ENCODE peak calls at places on chromosome 10, in seven cellular contexts. W is uterus, A is A549, O is breast epithelium, U is body of pancreas, X is ovary, L is brain microvascular endothelial cell. F is an unnamed sample.

GRCh38 chr10:77974396-77975074 is 48.0 kb upstream of the DLG5 start:
- DNase-seq in W (peak), A (peak), O (no peak), U (peak), X (no peak), L (peak), F (no peak)

GRCh38 chr10:21364196-21365114 is 161.0 kb downstream of the SKIDA1 start:
- DNase-seq in W (no peak), A (peak), O (peak), U (no peak), X (peak), L (peak), F (peak)

GRCh38 chr10:24483701-24484100 is 240.0 kb downstream of the ARHGAP21 start:
- DNase-seq in W (no peak), A (peak), O (peak), U (peak), X (no peak), L (peak), F (peak)

GRCh38 chr10:89633484-89633883 is 11.6 kb downstream of the PANK1 start:
- DNase-seq in W (no peak), A (peak), O (no peak), U (no peak), X (no peak), L (peak), F (no peak)

GRCh38 chr10:34254596-34254995 is 560.5 kb downstream of the PARD3 start:
- DNase-seq in W (no peak), A (peak), O (no peak), U (peak), X (no peak), L (peak), F (no peak)

GRCh38 chr10:85604136-85604725 is 762.4 kb downstream of the GRID1 start:
- DNase-seq in W (no peak), A (no peak), O (no peak), U (no peak), X (no peak), L (no peak), F (no peak)

GRCh38 chr10:21895932-21896331 is 107.6 kb downstream of the DNAJC1 start:
- DNase-seq in W (no peak), A (no peak), O (no peak), U (no peak), X (no peak), L (no peak), F (no peak)

GRCh38 chr10:77279207-77279606 is 358.4 kb downstream of the KCNMA1 start:
- DNase-seq in W (peak), A (no peak), O (peak), U (peak), X (no peak), L (no peak), F (no peak)

GRCh38 chr10:108204528-108205313 is 1040.2 kb upstream of the SORCS1 start:
- DNase-seq in W (no peak), A (peak), O (no peak), U (peak), X (no peak), L (no peak), F (no peak)

GRCh38 chr10:43237128-43237527 is 29.7 kb downstream of the RASGEF1A start:
- DNase-seq in W (no peak), A (no peak), O (no peak), U (no peak), X (peak), L (no peak), F (peak)

GRCh38 chr10:66678521-66678920 is 247.3 kb upstream of the LRRTM3 start:
- DNase-seq in W (no peak), A (no peak), O (no peak), U (no peak), X (no peak), L (no peak), F (no peak)

GRCh38 chr10:100829103-100829870 is 83.5 kb upstream of the SLF2 start:
- DNase-seq in W (no peak), A (no peak), O (no peak), U (no peak), X (no peak), L (no peak), F (no peak)

GRCh38 chr10:44281089-44281613 is 103.7 kb downstream of the CXCL12 start:
- DNase-seq in W (peak), A (no peak), O (no peak), U (no peak), X (peak), L (no peak), F (no peak)

GRCh38 chr10:1328951-1329614 is 272.9 kb downstream of the WDR37 start:
- DNase-seq in W (no peak), A (no peak), O (no peak), U (no peak), X (no peak), L (no peak), F (no peak)

GRCh38 chr10:72134785-72135765 is 46.7 kb upstream of the SPOCK2 start:
- DNase-seq in W (no peak), A (no peak), O (no peak), U (no peak), X (no peak), L (no peak), F (no peak)

GRCh38 chr10:30420774-30421173 is 13.2 kb upstream of the MAP3K8 start:
- DNase-seq in W (no peak), A (no peak), O (no peak), U (no peak), X (no peak), L (no peak), F (no peak)

GRCh38 chr10:124636271-124636993 is 107.7 kb downstream of the FAM53B start:
- DNase-seq in W (no peak), A (no peak), O (no peak), U (no peak), X (no peak), L (no peak), F (peak)

GRCh38 chr10:6493521-6494451 is 86.3 kb downstream of the PRKCQ start:
- DNase-seq in W (no peak), A (no peak), O (no peak), U (no peak), X (no peak), L (no peak), F (no peak)

GRCh38 chr10:87593702-87594101 is 66.0 kb upstream of the PAPSS2 start:
- DNase-seq in W (no peak), A (no peak), O (no peak), U (no peak), X (no peak), L (no peak), F (no peak)

GRCh38 chr10:18473424-18474110 is 177.8 kb downstream of the NSUN6 start:
- DNase-seq in W (peak), A (no peak), O (no peak), U (no peak), X (no peak), L (peak), F (no peak)

GRCh38 chr10:63252095-63252762 is 119.1 kb downstream of the NRBF2 start:
- DNase-seq in W (no peak), A (no peak), O (no peak), U (no peak), X (no peak), L (no peak), F (no peak)

GRCh38 chr10:114022292-114022691 is 21.4 kb upstream of the ADRB1 start:
- DNase-seq in W (no peak), A (no peak), O (no peak), U (no peak), X (no peak), L (no peak), F (no peak)

GRCh38 chr10:124125305-124126116 is 32.1 kb upstream of the CHST15 start:
- DNase-seq in W (no peak), A (peak), O (no peak), U (no peak), X (no peak), L (no peak), F (no peak)

GRCh38 chr10:91883549-91884542 is 25.4 kb downstream of the FGFBP3 start:
- DNase-seq in W (peak), A (no peak), O (peak), U (peak), X (peak), L (peak), F (no peak)

GRCh38 chr10:24229909-24230308 is 21.0 kb downstream of the KIAA1217 start:
- DNase-seq in W (no peak), A (no peak), O (no peak), U (no peak), X (no peak), L (no peak), F (no peak)

GRCh38 chr10:80203835-80204148 is 1.5 kb downstream of the ANXA11 start:
- DNase-seq in W (no peak), A (no peak), O (no peak), U (no peak), X (no peak), L (no peak), F (no peak)

GRCh38 chr10:58943234-58943633 is 233.2 kb upstream of the PHYHIPL start:
- DNase-seq in W (no peak), A (no peak), O (no peak), U (no peak), X (no peak), L (peak), F (no peak)

GRCh38 chr10:17053061-17053460 is 76.5 kb downstream of the CUBN start:
- DNase-seq in W (no peak), A (no peak), O (no peak), U (no peak), X (no peak), L (no peak), F (no peak)

GRCh38 chr10:79153753-79154152 is 85.0 kb downstream of the ZMIZ1 start:
- DNase-seq in W (no peak), A (no peak), O (no peak), U (peak), X (no peak), L (no peak), F (no peak)

GRCh38 chr10:43888551-43888950 is 239.9 kb upstream of the ZNF32 start:
- DNase-seq in W (no peak), A (no peak), O (no peak), U (no peak), X (no peak), L (peak), F (no peak)

GRCh38 chr10:46550076-46550790 is 6.2 kb downstream of the GPRIN2 start:
- DNase-seq in W (peak), A (no peak), O (no peak), U (peak), X (peak), L (no peak), F (peak)

GRCh38 chr10:51879238-51879637 is 179.8 kb upstream of the CSTF2T start:
- DNase-seq in W (peak), A (peak), O (peak), U (no peak), X (no peak), L (peak), F (no peak)

GRCh38 chr10:100873081-100873824 is 39.5 kb upstream of the SLF2 start:
- DNase-seq in W (no peak), A (no peak), O (no peak), U (no peak), X (no peak), L (no peak), F (no peak)

GRCh38 chr10:130900441-130901160 is 410.9 kb downstream of the TCERG1L start:
- DNase-seq in W (no peak), A (no peak), O (no peak), U (no peak), X (no peak), L (no peak), F (no peak)

GRCh38 chr10:96400465-96400864 is 41.7 kb upstream of the OPALIN start:
- DNase-seq in W (no peak), A (no peak), O (no peak), U (no peak), X (no peak), L (no peak), F (no peak)
- H3K27ac ChIP-seq in W (no peak), A (no peak), O (no peak), U (no peak), X (no peak), L (no peak), F (no peak)

DNA sequence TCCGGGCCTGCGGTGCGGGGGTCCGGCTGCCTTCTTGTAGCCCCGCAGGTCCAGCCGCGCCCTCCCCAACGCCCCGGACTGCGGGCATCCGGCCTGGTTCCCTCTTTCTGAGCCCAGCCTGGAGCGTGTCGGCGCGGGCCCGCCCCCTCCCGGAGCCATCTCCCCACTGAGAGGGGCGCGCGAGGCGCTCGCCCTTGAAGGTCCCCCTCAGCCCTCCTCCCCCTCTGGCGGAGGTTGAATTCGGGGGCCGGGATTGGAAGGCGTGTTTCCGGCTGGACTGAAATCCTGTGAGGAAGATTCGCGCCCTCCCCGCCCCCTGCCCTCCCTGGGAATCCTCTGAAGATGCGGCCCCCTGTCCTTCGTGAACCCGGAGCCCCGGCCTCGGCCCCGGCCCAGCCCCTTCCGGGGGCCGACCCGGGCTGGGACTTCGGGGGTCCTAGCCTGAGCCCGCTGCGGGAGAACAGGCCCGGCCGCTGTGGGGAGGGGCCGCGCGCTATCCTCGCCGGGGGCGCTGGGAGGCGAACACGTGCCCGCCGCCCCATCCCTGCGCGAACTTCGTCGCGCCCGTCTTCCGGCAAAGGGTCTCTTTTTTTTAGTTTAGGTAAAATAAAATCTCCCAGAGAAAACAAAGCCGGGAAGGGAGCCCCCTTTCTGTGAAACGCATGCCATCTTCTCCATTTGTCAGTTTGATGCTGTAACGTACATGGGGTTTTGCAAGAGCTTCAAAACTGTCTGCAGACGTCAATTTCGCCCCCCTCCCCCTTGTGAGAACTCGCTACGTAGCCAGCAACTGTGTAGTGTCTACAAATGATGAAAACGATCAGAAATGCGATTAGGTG is 636 bp downstream of the PDCD4 start:
- DNase-seq in W (peak), A (peak), O (peak), U (peak), X (peak), L (peak), F (peak)
- TF ChIP-seq CTCF in W (no peak), A (peak), O (no peak), U (no peak), X (no peak), L (peak), F (no peak)

GRCh38 chr10:106959521-106959920 is 205.0 kb downstream of the SORCS1 start:
- DNase-seq in W (no peak), A (no peak), O (no peak), U (no peak), X (no peak), L (no peak), F (no peak)

GRCh38 chr10:106955133-106955532 is 209.4 kb downstream of the SORCS1 start:
- DNase-seq in W (no peak), A (no peak), O (no peak), U (no peak), X (no peak), L (no peak), F (peak)

GRCh38 chr10:106958591-106959328 is 205.7 kb downstream of the SORCS1 start:
- DNase-seq in W (no peak), A (no peak), O (no peak), U (no peak), X (no peak), L (no peak), F (peak)

GRCh38 chr10:106957825-106958581 is 206.5 kb downstream of the SORCS1 start:
- DNase-seq in W (no peak), A (no peak), O (no peak), U (no peak), X (no peak), L (no peak), F (no peak)

DNA sequence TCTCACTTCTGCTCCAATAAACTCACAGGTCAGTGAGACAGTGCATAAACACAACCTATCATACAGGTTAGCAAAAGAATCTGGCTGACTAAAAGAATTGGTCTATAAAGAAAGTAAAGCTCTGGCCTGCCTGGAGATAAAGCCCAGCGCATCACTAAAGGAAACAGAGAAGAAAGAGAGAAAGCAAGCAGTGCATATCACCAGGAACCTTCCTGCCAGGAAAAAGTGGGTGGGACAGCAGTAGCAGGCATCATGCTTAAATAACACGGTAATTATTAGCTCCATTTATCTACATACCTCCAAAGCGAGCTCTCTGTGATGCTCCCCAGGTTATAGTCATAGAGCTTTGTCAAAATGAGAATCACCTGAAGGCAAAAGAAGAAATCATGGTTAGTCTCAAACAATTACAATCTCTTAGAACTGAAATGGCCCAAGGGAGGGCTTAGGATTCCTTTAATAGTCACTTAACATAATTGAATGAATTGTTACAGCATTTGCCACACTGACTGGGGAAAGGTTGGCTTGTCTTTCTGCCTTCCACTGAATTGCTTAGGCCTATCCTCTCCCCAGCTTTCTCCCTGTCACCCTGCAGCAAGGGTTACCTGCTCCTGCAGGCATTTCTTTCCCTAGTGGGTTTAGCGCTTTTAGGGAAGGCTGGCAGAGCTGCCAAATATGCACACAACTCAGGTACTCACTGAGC is 208.1 kb downstream of the SORCS1 start:
- DNase-seq in W (no peak), A (no peak), O (no peak), U (no peak), X (no peak), L (no peak), F (no peak)
- H3K27ac ChIP-seq in W (no peak), A (no peak), O (no peak), U (no peak), X (no peak), L (no peak), F (no peak)

DNA sequence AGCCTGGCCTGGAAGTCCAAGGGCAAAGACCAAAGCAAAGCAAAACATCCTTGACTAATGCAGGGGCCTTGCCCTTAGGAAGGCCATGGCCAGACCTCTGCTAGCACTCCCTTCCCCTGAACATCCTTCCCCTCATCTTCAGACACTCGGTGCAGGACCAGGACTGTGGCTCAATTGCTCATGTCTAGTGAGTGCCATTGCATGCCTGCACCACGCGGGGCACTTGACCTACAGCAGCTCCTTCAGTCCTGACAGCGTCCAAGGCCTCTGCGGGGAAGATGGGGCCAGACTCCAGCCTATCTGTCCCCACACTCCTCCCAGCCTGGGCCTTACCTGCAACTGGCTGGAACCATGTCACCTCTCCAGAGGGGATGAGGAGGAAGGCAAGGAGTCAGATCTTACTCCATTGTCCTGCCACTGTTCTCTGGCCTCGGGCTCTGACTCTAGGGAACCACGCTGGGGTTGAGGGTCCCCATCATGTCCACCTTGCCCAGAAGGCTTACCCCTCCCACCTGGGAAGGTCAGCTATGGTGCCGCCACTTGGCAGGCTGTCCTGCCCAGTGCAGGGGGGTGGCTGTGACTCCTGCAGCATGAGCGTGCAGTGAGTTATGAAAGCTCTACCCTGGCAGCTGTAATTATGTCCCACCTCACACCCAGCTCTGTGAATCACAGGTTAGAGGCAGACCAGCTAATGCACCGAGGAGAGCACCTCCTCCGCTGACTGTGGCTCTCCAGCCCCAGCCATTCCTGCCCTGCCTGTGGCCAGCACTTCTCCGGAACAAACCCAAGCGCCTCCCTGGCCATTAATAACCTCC is 16.1 kb downstream of the DRGX start:
- DNase-seq in W (no peak), A (peak), O (no peak), U (no peak), X (no peak), L (no peak), F (no peak)
- TF ChIP-seq CTCF in W (no peak), A (no peak), O (no peak), U (no peak), X (no peak), L (peak), F (no peak)

DNA sequence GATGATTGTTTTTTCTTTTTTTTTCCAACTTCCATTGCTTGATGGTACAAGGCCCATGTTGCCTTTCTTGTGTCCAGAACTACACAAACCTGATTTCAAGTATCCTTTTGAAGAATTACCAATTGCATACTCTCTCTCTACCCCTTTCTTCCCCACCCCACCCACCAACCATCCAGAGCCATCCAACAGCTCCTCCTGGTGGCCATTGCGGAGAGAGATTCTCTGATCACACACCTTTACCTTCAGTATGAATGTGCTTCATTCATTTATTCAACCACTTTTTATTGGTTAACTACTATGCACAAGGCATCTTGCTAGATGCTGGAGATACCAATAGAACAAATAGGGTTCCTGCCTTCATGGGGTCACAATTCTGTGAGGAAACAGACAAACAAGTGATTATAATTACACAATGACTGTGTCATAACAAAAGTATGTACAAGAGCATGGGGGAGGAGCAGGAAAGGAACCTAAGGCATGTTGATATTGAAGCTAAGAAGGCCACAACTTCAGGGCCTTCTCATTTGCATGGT is 297.1 kb upstream of the LYZL1 start:
- DNase-seq in W (peak), A (peak), O (no peak), U (peak), X (no peak), L (peak), F (peak)
- H3K27ac ChIP-seq in W (no peak), A (peak), O (peak), U (no peak), X (no peak), L (peak), F (no peak)

F was measured in left lung.